ENCODE peak calls at places on chromosomes 16 and 17, in five cellular contexts. One of them, this sample, is unnamed. For H3K79me2, the result is how much of the 10 kb centered on the place peaks cover.

GRCh38 chr17:29760771-29761682 is 138.3 kb upstream of the CORO6 start:
- DNase-seq in mesendoderm: peak
- DNase-seq in Karpas-422: peak
- DNase-seq in HepG2: peak
- DNase-seq in PC-9: peak
- DNase-seq in this sample: peak

GRCh38 chr17:75845933-75846700 is 1.9 kb upstream of the UNC13D start:
- DNase-seq in mesendoderm: peak
- DNase-seq in Karpas-422: no peak
- DNase-seq in HepG2: no peak
- DNase-seq in PC-9: peak
- DNase-seq in this sample: no peak

GRCh38 chr17:76953926-76954325 is 85.7 kb downstream of the MGAT5B start:
- DNase-seq in mesendoderm: no peak
- DNase-seq in Karpas-422: no peak
- DNase-seq in HepG2: no peak
- DNase-seq in PC-9: no peak
- DNase-seq in this sample: no peak

GRCh38 chr17:40541060-40541872 is 24.0 kb downstream of the CCR7 start:
- DNase-seq in mesendoderm: no peak
- DNase-seq in Karpas-422: no peak
- DNase-seq in HepG2: peak
- DNase-seq in PC-9: no peak
- DNase-seq in this sample: peak

GRCh38 chr16:75105306-75106061 is 11.1 kb downstream of the LDHD start:
- DNase-seq in mesendoderm: no peak
- DNase-seq in Karpas-422: peak
- DNase-seq in HepG2: no peak
- DNase-seq in PC-9: no peak
- DNase-seq in this sample: peak

GRCh38 chr17:31561469-31562412 is 170.3 kb downstream of the RAB11FIP4 start:
- DNase-seq in mesendoderm: peak
- DNase-seq in Karpas-422: no peak
- DNase-seq in HepG2: no peak
- DNase-seq in PC-9: peak
- DNase-seq in this sample: peak

GRCh38 chr17:30952645-30953393 is 18.0 kb upstream of the RNF135 start:
- DNase-seq in mesendoderm: no peak
- DNase-seq in Karpas-422: peak
- DNase-seq in HepG2: no peak
- DNase-seq in PC-9: no peak
- DNase-seq in this sample: no peak

GRCh38 chr16:72657791-72658190 is 390.1 kb downstream of the ZFHX3 start:
- DNase-seq in mesendoderm: no peak
- DNase-seq in Karpas-422: no peak
- DNase-seq in HepG2: no peak
- DNase-seq in PC-9: no peak
- DNase-seq in this sample: no peak

GRCh38 chr16:22313141-22313781 is 16.1 kb downstream of the POLR3E start:
- DNase-seq in mesendoderm: no peak
- DNase-seq in Karpas-422: no peak
- DNase-seq in HepG2: no peak
- DNase-seq in PC-9: no peak
- DNase-seq in this sample: no peak

DNA sequence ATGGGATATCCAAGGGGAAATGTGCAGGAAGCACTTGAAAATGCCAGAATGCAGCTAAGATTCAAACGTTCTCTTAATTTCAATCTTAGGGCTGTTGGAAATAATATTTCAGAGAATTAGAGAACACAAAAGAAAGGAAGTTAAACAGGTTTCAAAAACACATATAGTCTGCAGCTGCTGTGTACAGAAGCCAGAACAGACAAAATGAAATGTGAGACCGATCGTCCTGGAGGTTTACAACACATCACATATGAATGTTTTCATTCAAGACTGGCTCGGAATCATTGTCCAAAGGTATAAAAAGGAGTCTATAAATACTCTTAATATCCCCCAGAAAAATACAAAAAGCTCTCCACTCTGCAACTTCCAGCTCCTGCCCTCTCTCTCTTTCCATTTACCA is 14.3 kb downstream of the CYTH1 start:
- DNase-seq in mesendoderm: no peak
- DNase-seq in Karpas-422: no peak
- DNase-seq in HepG2: no peak
- DNase-seq in PC-9: no peak
- DNase-seq in this sample: no peak
- H3K4me2 ChIP-seq in mesendoderm: no peak
- H3K4me2 ChIP-seq in Karpas-422: no peak
- H3K4me2 ChIP-seq in HepG2: no peak
- H3K4me2 ChIP-seq in PC-9: no peak
- H3K4me2 ChIP-seq in this sample: peak

DNA sequence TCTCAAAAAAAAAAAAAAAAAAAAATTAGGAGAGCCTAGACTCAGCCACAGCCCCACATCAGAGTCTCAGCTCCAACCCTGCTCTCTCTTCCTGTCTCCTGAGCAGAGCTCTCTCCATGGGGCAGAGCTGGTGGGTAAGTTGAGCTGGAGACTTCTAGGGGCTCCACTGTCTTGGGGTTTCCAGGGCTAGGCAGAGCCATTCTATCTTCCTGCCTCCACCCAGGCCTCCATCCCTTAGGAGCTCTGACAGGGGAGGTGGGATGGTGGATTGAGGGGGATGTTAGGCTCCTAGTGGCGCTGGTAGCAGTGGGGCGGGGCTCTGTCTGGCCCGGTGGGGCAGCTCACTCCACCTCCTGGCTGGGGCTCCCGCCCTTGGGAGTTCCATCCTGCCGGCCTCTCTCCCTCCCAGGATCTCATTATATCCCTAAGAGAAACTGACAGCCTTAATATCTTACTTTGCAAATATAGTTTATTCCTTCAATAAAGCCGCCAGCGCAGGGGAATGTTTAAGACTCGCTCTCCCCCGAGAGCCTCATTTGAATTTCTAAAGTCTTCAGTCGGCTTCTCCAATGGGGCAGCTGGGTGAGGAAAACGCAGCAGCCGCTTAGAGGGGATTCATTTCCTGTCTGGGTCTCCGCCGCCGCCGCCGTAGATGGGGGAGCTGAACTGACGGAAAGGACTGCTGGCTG is 19.2 kb upstream of the C1QL1 start:
- DNase-seq in mesendoderm: peak
- DNase-seq in Karpas-422: no peak
- DNase-seq in HepG2: no peak
- DNase-seq in PC-9: no peak
- DNase-seq in this sample: no peak
- H3K4me3 ChIP-seq in mesendoderm: no peak
- H3K4me3 ChIP-seq in Karpas-422: no peak
- H3K4me3 ChIP-seq in HepG2: no peak
- H3K4me3 ChIP-seq in PC-9: no peak
- H3K4me3 ChIP-seq in this sample: no peak

GRCh38 chr16:25013049-25013448 is 2.1 kb downstream of the ARHGAP17 start:
- DNase-seq in mesendoderm: no peak
- DNase-seq in Karpas-422: no peak
- DNase-seq in HepG2: no peak
- DNase-seq in PC-9: no peak
- DNase-seq in this sample: no peak
- H3K79me2 ChIP-seq in mesendoderm: half or more
- H3K79me2 ChIP-seq in Karpas-422: under half
- H3K79me2 ChIP-seq in HepG2: half or more
- H3K79me2 ChIP-seq in PC-9: half or more
- H3K79me2 ChIP-seq in this sample: half or more

GRCh38 chr16:86946396-86946795 is 368.0 kb downstream of the FOXL1 start:
- DNase-seq in mesendoderm: peak
- DNase-seq in Karpas-422: no peak
- DNase-seq in HepG2: peak
- DNase-seq in PC-9: no peak
- DNase-seq in this sample: no peak
- H3K4me2 ChIP-seq in mesendoderm: no peak
- H3K4me2 ChIP-seq in Karpas-422: no peak
- H3K4me2 ChIP-seq in HepG2: no peak
- H3K4me2 ChIP-seq in PC-9: no peak
- H3K4me2 ChIP-seq in this sample: no peak

DNA sequence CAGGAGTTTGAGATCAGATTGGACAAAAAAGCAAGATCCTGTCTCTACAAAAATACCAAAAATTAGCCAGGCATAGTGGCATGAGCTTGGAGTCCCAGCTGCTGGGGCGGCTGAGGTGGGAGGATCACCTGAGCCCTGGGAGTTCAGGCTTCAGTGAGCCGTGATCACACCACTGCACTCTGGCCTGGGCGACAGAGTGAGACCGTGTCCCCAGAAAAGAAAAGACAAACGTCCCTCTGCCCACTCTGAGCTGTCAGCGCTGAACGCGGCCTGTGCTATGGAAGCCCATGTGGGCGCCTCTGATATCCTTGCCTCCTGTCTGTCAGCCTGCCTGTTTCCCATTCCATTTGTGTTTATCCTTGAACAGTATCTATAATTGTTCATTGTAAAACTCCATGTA is 50.8 kb downstream of the FOXK2 start:
- DNase-seq in mesendoderm: no peak
- DNase-seq in Karpas-422: no peak
- DNase-seq in HepG2: no peak
- DNase-seq in PC-9: no peak
- DNase-seq in this sample: no peak
- H3K4me3 ChIP-seq in mesendoderm: no peak
- H3K4me3 ChIP-seq in Karpas-422: no peak
- H3K4me3 ChIP-seq in HepG2: no peak
- H3K4me3 ChIP-seq in PC-9: no peak
- H3K4me3 ChIP-seq in this sample: no peak

GRCh38 chr16:25494292-25494691 is 197.5 kb upstream of the HS3ST4 start:
- DNase-seq in mesendoderm: no peak
- DNase-seq in Karpas-422: no peak
- DNase-seq in HepG2: no peak
- DNase-seq in PC-9: no peak
- DNase-seq in this sample: no peak
- H3K79me2 ChIP-seq in mesendoderm: under half
- H3K79me2 ChIP-seq in Karpas-422: under half
- H3K79me2 ChIP-seq in HepG2: under half
- H3K79me2 ChIP-seq in PC-9: under half
- H3K79me2 ChIP-seq in this sample: under half

This sample was measured in hepatocyte.